ENCODE peak calls at places on chromosome 5, in five cellular contexts. One of them, this sample, is unnamed.

GRCh38 chr5:33824516-33825195 is 67.1 kb downstream of the ADAMTS12 start:
- DNase-seq in GM12891: no peak
- DNase-seq in A549: no peak
- DNase-seq in right lobe of liver: no peak
- DNase-seq in lower leg skin: no peak
- DNase-seq in this sample: no peak

GRCh38 chr5:13505326-13505725 is 439.2 kb downstream of the DNAH5 start:
- DNase-seq in GM12891: no peak
- DNase-seq in A549: no peak
- DNase-seq in right lobe of liver: no peak
- DNase-seq in lower leg skin: no peak
- DNase-seq in this sample: no peak

GRCh38 chr5:80193421-80193820 is 62.4 kb downstream of the SERINC5 start:
- DNase-seq in GM12891: no peak
- DNase-seq in A549: no peak
- DNase-seq in right lobe of liver: no peak
- DNase-seq in lower leg skin: no peak
- DNase-seq in this sample: no peak

GRCh38 chr5:71955718-71956117 is 151.6 kb upstream of the MAP1B start:
- DNase-seq in GM12891: no peak
- DNase-seq in A549: no peak
- DNase-seq in right lobe of liver: no peak
- DNase-seq in lower leg skin: no peak
- DNase-seq in this sample: no peak

GRCh38 chr5:137142371-137143243 is 356.5 kb downstream of the SPOCK1 start:
- DNase-seq in GM12891: no peak
- DNase-seq in A549: no peak
- DNase-seq in right lobe of liver: no peak
- DNase-seq in lower leg skin: peak; percentile 31
- DNase-seq in this sample: peak; percentile 43

GRCh38 chr5:139676951-139677367 is 28.8 kb downstream of the CXXC5 start:
- DNase-seq in GM12891: no peak
- DNase-seq in A549: no peak
- DNase-seq in right lobe of liver: no peak
- DNase-seq in lower leg skin: no peak
- DNase-seq in this sample: no peak

GRCh38 chr5:61534481-61535267 is 202.6 kb downstream of the ZSWIM6 start:
- DNase-seq in GM12891: peak; percentile 6
- DNase-seq in A549: no peak
- DNase-seq in right lobe of liver: no peak
- DNase-seq in lower leg skin: no peak
- DNase-seq in this sample: no peak

GRCh38 chr5:107618233-107618632 is 52.5 kb downstream of the EFNA5 start:
- DNase-seq in GM12891: no peak
- DNase-seq in A549: no peak
- DNase-seq in right lobe of liver: no peak
- DNase-seq in lower leg skin: no peak
- DNase-seq in this sample: no peak

GRCh38 chr5:83925952-83926351 is 205.3 kb upstream of the HAPLN1 start:
- DNase-seq in GM12891: no peak
- DNase-seq in A549: no peak
- DNase-seq in right lobe of liver: no peak
- DNase-seq in lower leg skin: no peak
- DNase-seq in this sample: no peak

GRCh38 chr5:171520300-171521170 is 101.1 kb downstream of the FGF18 start:
- DNase-seq in GM12891: no peak
- DNase-seq in A549: no peak
- DNase-seq in right lobe of liver: no peak
- DNase-seq in lower leg skin: no peak
- DNase-seq in this sample: peak; percentile 52

GRCh38 chr5:134511796-134512660 is 13.4 kb upstream of the JADE2 start:
- DNase-seq in GM12891: no peak
- DNase-seq in A549: no peak
- DNase-seq in right lobe of liver: peak; percentile 86
- DNase-seq in lower leg skin: peak; percentile 60
- DNase-seq in this sample: peak; percentile 85
- TF ChIP-seq POLR2A in GM12891: no peak
- TF ChIP-seq POLR2A in A549: no peak
- TF ChIP-seq POLR2A in right lobe of liver: no peak
- TF ChIP-seq POLR2A in lower leg skin: no peak
- TF ChIP-seq POLR2A in this sample: no peak

GRCh38 chr5:154873791-154874331 is 15.4 kb downstream of the CNOT8 start:
- DNase-seq in GM12891: no peak
- DNase-seq in A549: no peak
- DNase-seq in right lobe of liver: no peak
- DNase-seq in lower leg skin: no peak
- DNase-seq in this sample: no peak
- TF ChIP-seq POLR2A in GM12891: no peak
- TF ChIP-seq POLR2A in A549: no peak
- TF ChIP-seq POLR2A in right lobe of liver: no peak
- TF ChIP-seq POLR2A in lower leg skin: no peak
- TF ChIP-seq POLR2A in this sample: no peak

GRCh38 chr5:179840321-179840720 is 18.3 kb downstream of the MRNIP start:
- DNase-seq in GM12891: no peak
- DNase-seq in A549: no peak
- DNase-seq in right lobe of liver: peak; percentile 55
- DNase-seq in lower leg skin: no peak
- DNase-seq in this sample: no peak

GRCh38 chr5:179840766-179841165 is 17.9 kb downstream of the MRNIP start:
- DNase-seq in GM12891: no peak
- DNase-seq in A549: no peak
- DNase-seq in right lobe of liver: peak; percentile 45
- DNase-seq in lower leg skin: no peak
- DNase-seq in this sample: no peak

GRCh38 chr5:179837076-179838011 is 16.6 kb downstream of the SQSTM1 start:
- DNase-seq in GM12891: no peak
- DNase-seq in A549: no peak
- DNase-seq in right lobe of liver: peak; percentile 54
- DNase-seq in lower leg skin: no peak
- DNase-seq in this sample: no peak

GRCh38 chr5:179841621-179842020 is 17.0 kb downstream of the MRNIP start:
- DNase-seq in GM12891: no peak
- DNase-seq in A549: no peak
- DNase-seq in right lobe of liver: peak; percentile 44
- DNase-seq in lower leg skin: no peak
- DNase-seq in this sample: no peak

GRCh38 chr5:179839328-179840256 is 18.9 kb downstream of the SQSTM1 start:
- DNase-seq in GM12891: no peak
- DNase-seq in A549: no peak
- DNase-seq in right lobe of liver: peak; percentile 92
- DNase-seq in lower leg skin: no peak
- DNase-seq in this sample: no peak
- TF ChIP-seq POLR2A in GM12891: no peak
- TF ChIP-seq POLR2A in A549: no peak
- TF ChIP-seq POLR2A in right lobe of liver: peak; percentile 13
- TF ChIP-seq POLR2A in lower leg skin: no peak
- TF ChIP-seq POLR2A in this sample: no peak

DNA sequence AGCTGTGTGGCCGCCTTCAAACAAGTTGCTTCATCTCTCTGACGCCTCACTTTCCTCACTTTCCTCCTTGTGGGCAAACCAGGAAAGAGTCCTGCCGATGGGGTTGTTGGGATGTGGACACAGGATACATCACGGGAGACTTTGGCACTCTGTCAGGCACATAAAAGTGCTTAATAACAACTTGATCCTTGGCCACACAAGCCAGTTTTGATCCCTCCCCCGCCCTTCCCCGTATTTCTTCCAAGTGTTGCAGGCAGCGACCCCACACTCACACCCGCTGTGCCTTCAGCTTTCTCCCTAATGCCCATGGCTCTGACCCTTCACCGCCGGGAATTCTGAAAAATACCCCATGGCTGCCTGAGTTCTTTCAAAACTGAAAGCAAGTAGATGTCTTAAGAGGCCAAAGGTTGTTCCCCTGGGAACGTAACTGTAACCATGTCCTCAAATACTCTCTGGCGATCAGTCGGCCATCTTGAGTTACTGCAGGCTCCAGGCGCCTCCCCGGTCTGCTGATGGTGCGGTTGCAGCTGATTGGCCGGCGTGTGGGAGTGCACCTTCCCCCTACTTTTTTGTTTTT is 59.8 kb downstream of the ARHGEF37 start:
- DNase-seq in GM12891: no peak
- DNase-seq in A549: no peak
- DNase-seq in right lobe of liver: no peak
- DNase-seq in lower leg skin: no peak
- DNase-seq in this sample: peak; percentile 81
- TF ChIP-seq POLR2A in GM12891: no peak
- TF ChIP-seq POLR2A in A549: no peak
- TF ChIP-seq POLR2A in right lobe of liver: no peak
- TF ChIP-seq POLR2A in lower leg skin: no peak
- TF ChIP-seq POLR2A in this sample: no peak

GRCh38 chr5:95863383-95863757 is 40.8 kb upstream of the GLRX start:
- DNase-seq in GM12891: no peak
- DNase-seq in A549: no peak
- DNase-seq in right lobe of liver: peak; percentile 60
- DNase-seq in lower leg skin: peak; percentile 74
- DNase-seq in this sample: no peak
- TF ChIP-seq POLR2A in GM12891: no peak
- TF ChIP-seq POLR2A in A549: no peak
- TF ChIP-seq POLR2A in right lobe of liver: peak; percentile 78
- TF ChIP-seq POLR2A in lower leg skin: no peak
- TF ChIP-seq POLR2A in this sample: peak; percentile 17

DNA sequence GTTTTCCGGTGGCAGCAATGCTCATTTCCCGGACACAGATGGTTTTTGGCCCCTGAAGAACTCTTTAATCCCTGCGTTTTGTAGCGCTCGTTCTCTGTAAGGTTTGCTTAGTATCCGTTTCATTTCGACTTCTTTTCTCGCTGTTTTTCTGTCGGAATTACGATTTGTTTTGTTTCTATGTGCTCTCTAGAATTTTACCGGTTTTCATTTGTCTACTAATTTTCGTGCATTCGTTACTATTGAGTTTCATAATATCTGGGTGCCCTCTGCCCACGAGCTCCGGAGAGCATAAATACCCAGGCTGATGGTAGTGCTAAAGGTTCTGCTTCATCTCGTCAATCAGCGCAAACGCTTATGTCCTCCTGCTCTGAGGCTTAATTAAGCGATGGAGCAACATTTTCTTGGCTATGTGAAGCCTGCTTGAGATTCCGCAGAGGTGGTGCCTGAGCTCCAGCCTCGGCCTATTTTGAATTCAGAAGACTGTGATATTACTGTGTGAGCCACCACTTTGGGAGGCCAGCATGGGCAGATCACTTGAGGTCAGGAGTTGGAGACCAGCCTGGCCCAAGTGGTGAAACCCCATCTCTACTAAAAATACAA is 44.9 kb downstream of the ANXA2R start:
- DNase-seq in GM12891: no peak
- DNase-seq in A549: no peak
- DNase-seq in right lobe of liver: no peak
- DNase-seq in lower leg skin: no peak
- DNase-seq in this sample: no peak
- TF ChIP-seq POLR2A in GM12891: no peak
- TF ChIP-seq POLR2A in A549: no peak
- TF ChIP-seq POLR2A in right lobe of liver: no peak
- TF ChIP-seq POLR2A in lower leg skin: no peak
- TF ChIP-seq POLR2A in this sample: no peak

GRCh38 chr5:55530669-55531068 is 4.1 kb downstream of the PLPP1 start:
- DNase-seq in GM12891: no peak
- DNase-seq in A549: no peak
- DNase-seq in right lobe of liver: no peak
- DNase-seq in lower leg skin: no peak
- DNase-seq in this sample: no peak

GRCh38 chr5:55538621-55539020 is 3.9 kb upstream of the PLPP1 start:
- DNase-seq in GM12891: no peak
- DNase-seq in A549: no peak
- DNase-seq in right lobe of liver: no peak
- DNase-seq in lower leg skin: no peak
- DNase-seq in this sample: no peak

GRCh38 chr5:55535199-55535905 is 588 bp upstream of the PLPP1 start:
- DNase-seq in GM12891: no peak
- DNase-seq in A549: no peak
- DNase-seq in right lobe of liver: no peak
- DNase-seq in lower leg skin: no peak
- DNase-seq in this sample: peak; percentile 22

GRCh38 chr5:55533806-55534435 is 843 bp downstream of the PLPP1 start:
- DNase-seq in GM12891: peak; percentile 43
- DNase-seq in A549: peak; percentile 51
- DNase-seq in right lobe of liver: no peak
- DNase-seq in lower leg skin: no peak
- DNase-seq in this sample: no peak

GRCh38 chr5:55534436-55535198 is at the start of gene PLPP1:
- DNase-seq in GM12891: peak; percentile 80
- DNase-seq in A549: peak; percentile 87
- DNase-seq in right lobe of liver: peak; percentile 96
- DNase-seq in lower leg skin: peak; percentile 86
- DNase-seq in this sample: peak; percentile 92
- TF ChIP-seq POLR2A in GM12891: no peak
- TF ChIP-seq POLR2A in A549: peak; percentile 70
- TF ChIP-seq POLR2A in right lobe of liver: peak; percentile 87
- TF ChIP-seq POLR2A in lower leg skin: peak; percentile 41
- TF ChIP-seq POLR2A in this sample: peak; percentile 93

GRCh38 chr5:132496631-132497487 is 6.3 kb upstream of the IRF1 start:
- DNase-seq in GM12891: peak; percentile 59
- DNase-seq in A549: peak; percentile 83
- DNase-seq in right lobe of liver: peak; percentile 94
- DNase-seq in lower leg skin: peak; percentile 83
- DNase-seq in this sample: peak; percentile 88

GRCh38 chr5:132495063-132495671 is 4.6 kb upstream of the IRF1 start:
- DNase-seq in GM12891: no peak
- DNase-seq in A549: no peak
- DNase-seq in right lobe of liver: no peak
- DNase-seq in lower leg skin: peak; percentile 45
- DNase-seq in this sample: peak; percentile 39

GRCh38 chr5:132493821-132494220 is 3.2 kb upstream of the IRF1 start:
- DNase-seq in GM12891: no peak
- DNase-seq in A549: no peak
- DNase-seq in right lobe of liver: no peak
- DNase-seq in lower leg skin: no peak
- DNase-seq in this sample: no peak

GRCh38 chr5:132497488-132497997 is 7.0 kb upstream of the IRF1 start:
- DNase-seq in GM12891: no peak
- DNase-seq in A549: peak; percentile 92
- DNase-seq in right lobe of liver: no peak
- DNase-seq in lower leg skin: peak; percentile 45
- DNase-seq in this sample: peak; percentile 79

GRCh38 chr5:132495672-132496630 is 5.4 kb upstream of the IRF1 start:
- DNase-seq in GM12891: peak; percentile 60
- DNase-seq in A549: peak; percentile 91
- DNase-seq in right lobe of liver: peak; percentile 99
- DNase-seq in lower leg skin: peak; percentile 78
- DNase-seq in this sample: peak; percentile 94
- TF ChIP-seq POLR2A in GM12891: no peak
- TF ChIP-seq POLR2A in A549: peak; percentile 30
- TF ChIP-seq POLR2A in right lobe of liver: peak; percentile 68
- TF ChIP-seq POLR2A in lower leg skin: no peak
- TF ChIP-seq POLR2A in this sample: peak; percentile 20

GRCh38 chr5:58922392-58923171 is 339.7 kb downstream of the RAB3C start:
- DNase-seq in GM12891: no peak
- DNase-seq in A549: no peak
- DNase-seq in right lobe of liver: no peak
- DNase-seq in lower leg skin: peak; percentile 62
- DNase-seq in this sample: peak; percentile 39
- TF ChIP-seq POLR2A in GM12891: no peak
- TF ChIP-seq POLR2A in A549: no peak
- TF ChIP-seq POLR2A in right lobe of liver: no peak
- TF ChIP-seq POLR2A in lower leg skin: no peak
- TF ChIP-seq POLR2A in this sample: no peak

This sample was measured in uterus.